ENCODE peak calls at places on chromosome 3, in seven cellular contexts. One of them, this sample, is unnamed.

GRCh38 chr3:126886217-126886616 is 96.7 kb upstream of the PLXNA1 start:
- DNase-seq in Peyer's patch: no peak
- DNase-seq in CD4-positive, alpha-beta T cell: no peak
- DNase-seq in HCT116: no peak
- DNase-seq in effector memory CD4-positive, alpha-beta T cell: no peak
- DNase-seq in tibial nerve: no peak
- DNase-seq in A549: no peak
- DNase-seq in this sample: no peak

GRCh38 chr3:157460253-157460652 is 23.6 kb downstream of the PTX3 start:
- DNase-seq in A549: no peak
- DNase-seq in effector memory CD4-positive, alpha-beta T cell: no peak
- DNase-seq in CD4-positive, alpha-beta T cell: no peak
- DNase-seq in Peyer's patch: no peak
- DNase-seq in HCT116: no peak
- DNase-seq in tibial nerve: no peak
- DNase-seq in this sample: no peak

GRCh38 chr3:181756645-181757044 is 44.9 kb downstream of the SOX2 start:
- DNase-seq in tibial nerve: no peak
- DNase-seq in HCT116: no peak
- DNase-seq in CD4-positive, alpha-beta T cell: no peak
- DNase-seq in effector memory CD4-positive, alpha-beta T cell: no peak
- DNase-seq in A549: no peak
- DNase-seq in Peyer's patch: no peak
- DNase-seq in this sample: no peak

GRCh38 chr3:141933421-141934300 is 57.2 kb downstream of the ATP1B3 start:
- DNase-seq in CD4-positive, alpha-beta T cell: no peak
- DNase-seq in effector memory CD4-positive, alpha-beta T cell: no peak
- DNase-seq in A549: no peak
- DNase-seq in HCT116: no peak
- DNase-seq in Peyer's patch: no peak
- DNase-seq in tibial nerve: no peak
- DNase-seq in this sample: no peak

GRCh38 chr3:116678853-116679252 is 30.7 kb upstream of the TUSC7 start:
- DNase-seq in HCT116: no peak
- DNase-seq in A549: no peak
- DNase-seq in effector memory CD4-positive, alpha-beta T cell: no peak
- DNase-seq in tibial nerve: no peak
- DNase-seq in Peyer's patch: no peak
- DNase-seq in CD4-positive, alpha-beta T cell: no peak
- DNase-seq in this sample: no peak

GRCh38 chr3:73694988-73695757 is 70.4 kb upstream of the PDZRN3 start:
- DNase-seq in tibial nerve: no peak
- DNase-seq in HCT116: no peak
- DNase-seq in CD4-positive, alpha-beta T cell: no peak
- DNase-seq in Peyer's patch: no peak
- DNase-seq in effector memory CD4-positive, alpha-beta T cell: no peak
- DNase-seq in A549: no peak
- DNase-seq in this sample: no peak

GRCh38 chr3:171347017-171347979 is 112.9 kb downstream of the TNIK start:
- DNase-seq in HCT116: no peak
- DNase-seq in tibial nerve: no peak
- DNase-seq in A549: no peak
- DNase-seq in effector memory CD4-positive, alpha-beta T cell: no peak
- DNase-seq in CD4-positive, alpha-beta T cell: no peak
- DNase-seq in Peyer's patch: no peak
- DNase-seq in this sample: no peak

GRCh38 chr3:3699816-3700633 is 99.2 kb upstream of the LRRN1 start:
- DNase-seq in effector memory CD4-positive, alpha-beta T cell: no peak
- DNase-seq in CD4-positive, alpha-beta T cell: no peak
- DNase-seq in A549: no peak
- DNase-seq in tibial nerve: no peak
- DNase-seq in Peyer's patch: no peak
- DNase-seq in HCT116: no peak
- DNase-seq in this sample: no peak

GRCh38 chr3:87766736-87767135 is 292.1 kb downstream of the CGGBP1 start:
- DNase-seq in tibial nerve: no peak
- DNase-seq in effector memory CD4-positive, alpha-beta T cell: no peak
- DNase-seq in HCT116: no peak
- DNase-seq in Peyer's patch: no peak
- DNase-seq in CD4-positive, alpha-beta T cell: no peak
- DNase-seq in A549: no peak
- DNase-seq in this sample: no peak

GRCh38 chr3:162799910-162800309 is 1303.3 kb downstream of the OTOL1 start:
- DNase-seq in CD4-positive, alpha-beta T cell: no peak
- DNase-seq in A549: no peak
- DNase-seq in tibial nerve: no peak
- DNase-seq in HCT116: no peak
- DNase-seq in effector memory CD4-positive, alpha-beta T cell: no peak
- DNase-seq in Peyer's patch: no peak
- DNase-seq in this sample: no peak

GRCh38 chr3:183301937-183302580 is 49.0 kb downstream of the B3GNT5 start:
- DNase-seq in Peyer's patch: no peak
- DNase-seq in tibial nerve: no peak
- DNase-seq in effector memory CD4-positive, alpha-beta T cell: no peak
- DNase-seq in HCT116: no peak
- DNase-seq in CD4-positive, alpha-beta T cell: no peak
- DNase-seq in A549: no peak
- DNase-seq in this sample: no peak

GRCh38 chr3:149969110-149969944 is 1.4 kb downstream of the PFN2 start:
- DNase-seq in tibial nerve: peak; percentile 22
- DNase-seq in A549: peak; percentile 42
- DNase-seq in CD4-positive, alpha-beta T cell: no peak
- DNase-seq in Peyer's patch: no peak
- DNase-seq in HCT116: peak; percentile 57
- DNase-seq in effector memory CD4-positive, alpha-beta T cell: no peak
- DNase-seq in this sample: no peak

GRCh38 chr3:51830986-51831385 is 30.4 kb upstream of the IQCF2 start:
- DNase-seq in tibial nerve: no peak
- DNase-seq in CD4-positive, alpha-beta T cell: no peak
- DNase-seq in effector memory CD4-positive, alpha-beta T cell: no peak
- DNase-seq in A549: no peak
- DNase-seq in Peyer's patch: no peak
- DNase-seq in HCT116: no peak
- DNase-seq in this sample: no peak

GRCh38 chr3:177608443-177608842 is 411.2 kb upstream of the TBL1XR1 start:
- DNase-seq in effector memory CD4-positive, alpha-beta T cell: no peak
- DNase-seq in Peyer's patch: no peak
- DNase-seq in tibial nerve: no peak
- DNase-seq in HCT116: no peak
- DNase-seq in CD4-positive, alpha-beta T cell: no peak
- DNase-seq in A549: no peak
- DNase-seq in this sample: no peak

GRCh38 chr3:16789344-16790100 is 95.2 kb upstream of the PLCL2 start:
- DNase-seq in Peyer's patch: no peak
- DNase-seq in tibial nerve: no peak
- DNase-seq in CD4-positive, alpha-beta T cell: no peak
- DNase-seq in HCT116: no peak
- DNase-seq in effector memory CD4-positive, alpha-beta T cell: no peak
- DNase-seq in A549: no peak
- DNase-seq in this sample: no peak

GRCh38 chr3:158711886-158712285 is 20.4 kb downstream of the RARRES1 start:
- DNase-seq in CD4-positive, alpha-beta T cell: no peak
- DNase-seq in A549: peak; percentile 55
- DNase-seq in effector memory CD4-positive, alpha-beta T cell: no peak
- DNase-seq in HCT116: no peak
- DNase-seq in tibial nerve: no peak
- DNase-seq in Peyer's patch: no peak
- DNase-seq in this sample: no peak

GRCh38 chr3:47347217-47347801 is 33.5 kb upstream of the PTPN23 start:
- DNase-seq in CD4-positive, alpha-beta T cell: no peak
- DNase-seq in effector memory CD4-positive, alpha-beta T cell: no peak
- DNase-seq in tibial nerve: no peak
- DNase-seq in HCT116: no peak
- DNase-seq in Peyer's patch: no peak
- DNase-seq in A549: no peak
- DNase-seq in this sample: no peak

GRCh38 chr3:194633349-194634004 is at the start of gene TMEM44:
- DNase-seq in CD4-positive, alpha-beta T cell: peak; percentile 53
- DNase-seq in effector memory CD4-positive, alpha-beta T cell: peak; percentile 24
- DNase-seq in HCT116: peak; percentile 72
- DNase-seq in tibial nerve: no peak
- DNase-seq in A549: peak; percentile 74
- DNase-seq in Peyer's patch: peak; percentile 86
- DNase-seq in this sample: peak; percentile 42

GRCh38 chr3:48474619-48475018 is 28.1 kb downstream of the ATRIP start:
- DNase-seq in HCT116: no peak
- DNase-seq in A549: no peak
- DNase-seq in effector memory CD4-positive, alpha-beta T cell: no peak
- DNase-seq in tibial nerve: no peak
- DNase-seq in Peyer's patch: no peak
- DNase-seq in CD4-positive, alpha-beta T cell: no peak
- DNase-seq in this sample: no peak

GRCh38 chr3:128366136-128366535 is 100.6 kb downstream of the DNAJB8 start:
- DNase-seq in Peyer's patch: no peak
- DNase-seq in CD4-positive, alpha-beta T cell: no peak
- DNase-seq in tibial nerve: no peak
- DNase-seq in effector memory CD4-positive, alpha-beta T cell: no peak
- DNase-seq in A549: no peak
- DNase-seq in HCT116: no peak
- DNase-seq in this sample: no peak

GRCh38 chr3:119148493-119149180 is 2.7 kb downstream of the TEX55 start:
- DNase-seq in tibial nerve: no peak
- DNase-seq in CD4-positive, alpha-beta T cell: no peak
- DNase-seq in HCT116: no peak
- DNase-seq in effector memory CD4-positive, alpha-beta T cell: no peak
- DNase-seq in A549: no peak
- DNase-seq in Peyer's patch: no peak
- DNase-seq in this sample: no peak

GRCh38 chr3:99962703-99963102 is 145.0 kb downstream of the CMSS1 start:
- DNase-seq in HCT116: no peak
- DNase-seq in Peyer's patch: no peak
- DNase-seq in effector memory CD4-positive, alpha-beta T cell: no peak
- DNase-seq in CD4-positive, alpha-beta T cell: no peak
- DNase-seq in A549: no peak
- DNase-seq in tibial nerve: no peak
- DNase-seq in this sample: no peak

GRCh38 chr3:106457278-106458210 is 588.7 kb upstream of the CBLB start:
- DNase-seq in CD4-positive, alpha-beta T cell: no peak
- DNase-seq in effector memory CD4-positive, alpha-beta T cell: no peak
- DNase-seq in A549: peak; percentile 29
- DNase-seq in HCT116: no peak
- DNase-seq in Peyer's patch: no peak
- DNase-seq in tibial nerve: peak; percentile 36
- DNase-seq in this sample: no peak

GRCh38 chr3:21294768-21295167 is 456.2 kb downstream of the ZNF385D start:
- DNase-seq in HCT116: no peak
- DNase-seq in A549: no peak
- DNase-seq in tibial nerve: no peak
- DNase-seq in effector memory CD4-positive, alpha-beta T cell: no peak
- DNase-seq in Peyer's patch: no peak
- DNase-seq in CD4-positive, alpha-beta T cell: no peak
- DNase-seq in this sample: no peak
- H3K9me3 ChIP-seq in HCT116: peaks cover 8% of the 10 kb centered on the region
- H3K9me3 ChIP-seq in A549: no peaks in the 10 kb centered on the region
- H3K9me3 ChIP-seq in tibial nerve: no peaks in the 10 kb centered on the region
- H3K9me3 ChIP-seq in effector memory CD4-positive, alpha-beta T cell: no peaks in the 10 kb centered on the region
- H3K9me3 ChIP-seq in Peyer's patch: peaks cover 3% of the 10 kb centered on the region
- H3K9me3 ChIP-seq in CD4-positive, alpha-beta T cell: no peaks in the 10 kb centered on the region
- H3K9me3 ChIP-seq in this sample: no peaks in the 10 kb centered on the region

GRCh38 chr3:40187945-40188344 is 121.6 kb upstream of the EIF1B start:
- DNase-seq in A549: no peak
- DNase-seq in Peyer's patch: no peak
- DNase-seq in effector memory CD4-positive, alpha-beta T cell: no peak
- DNase-seq in HCT116: no peak
- DNase-seq in CD4-positive, alpha-beta T cell: no peak
- DNase-seq in tibial nerve: no peak
- DNase-seq in this sample: no peak

GRCh38 chr3:40190056-40190455 is 119.5 kb upstream of the EIF1B start:
- DNase-seq in Peyer's patch: no peak
- DNase-seq in A549: no peak
- DNase-seq in tibial nerve: no peak
- DNase-seq in effector memory CD4-positive, alpha-beta T cell: no peak
- DNase-seq in HCT116: no peak
- DNase-seq in CD4-positive, alpha-beta T cell: no peak
- DNase-seq in this sample: no peak

GRCh38 chr3:40185029-40185695 is 124.3 kb upstream of the EIF1B start:
- DNase-seq in tibial nerve: no peak
- DNase-seq in HCT116: no peak
- DNase-seq in CD4-positive, alpha-beta T cell: no peak
- DNase-seq in effector memory CD4-positive, alpha-beta T cell: no peak
- DNase-seq in Peyer's patch: no peak
- DNase-seq in A549: no peak
- DNase-seq in this sample: no peak

GRCh38 chr3:40189118-40189517 is 120.4 kb upstream of the EIF1B start:
- DNase-seq in Peyer's patch: no peak
- DNase-seq in HCT116: no peak
- DNase-seq in tibial nerve: no peak
- DNase-seq in CD4-positive, alpha-beta T cell: no peak
- DNase-seq in A549: no peak
- DNase-seq in effector memory CD4-positive, alpha-beta T cell: no peak
- DNase-seq in this sample: no peak

GRCh38 chr3:40186508-40186907 is 123.0 kb upstream of the EIF1B start:
- DNase-seq in A549: no peak
- DNase-seq in effector memory CD4-positive, alpha-beta T cell: no peak
- DNase-seq in HCT116: no peak
- DNase-seq in CD4-positive, alpha-beta T cell: no peak
- DNase-seq in Peyer's patch: no peak
- DNase-seq in tibial nerve: no peak
- DNase-seq in this sample: no peak
- H3K9me3 ChIP-seq in A549: no peaks in the 10 kb centered on the region
- H3K9me3 ChIP-seq in effector memory CD4-positive, alpha-beta T cell: no peaks in the 10 kb centered on the region
- H3K9me3 ChIP-seq in HCT116: no peaks in the 10 kb centered on the region
- H3K9me3 ChIP-seq in CD4-positive, alpha-beta T cell: no peaks in the 10 kb centered on the region
- H3K9me3 ChIP-seq in Peyer's patch: no peaks in the 10 kb centered on the region
- H3K9me3 ChIP-seq in tibial nerve: no peaks in the 10 kb centered on the region
- H3K9me3 ChIP-seq in this sample: no peaks in the 10 kb centered on the region

GRCh38 chr3:26827169-26827568 is 204.6 kb downstream of the LRRC3B start:
- DNase-seq in A549: no peak
- DNase-seq in effector memory CD4-positive, alpha-beta T cell: no peak
- DNase-seq in Peyer's patch: no peak
- DNase-seq in tibial nerve: no peak
- DNase-seq in CD4-positive, alpha-beta T cell: no peak
- DNase-seq in HCT116: no peak
- DNase-seq in this sample: no peak

GRCh38 chr3:26825454-26825853 is 202.9 kb downstream of the LRRC3B start:
- DNase-seq in A549: no peak
- DNase-seq in tibial nerve: no peak
- DNase-seq in effector memory CD4-positive, alpha-beta T cell: no peak
- DNase-seq in Peyer's patch: no peak
- DNase-seq in CD4-positive, alpha-beta T cell: no peak
- DNase-seq in HCT116: no peak
- DNase-seq in this sample: no peak
- H3K9me3 ChIP-seq in A549: no peaks in the 10 kb centered on the region
- H3K9me3 ChIP-seq in tibial nerve: no peaks in the 10 kb centered on the region
- H3K9me3 ChIP-seq in effector memory CD4-positive, alpha-beta T cell: no peaks in the 10 kb centered on the region
- H3K9me3 ChIP-seq in Peyer's patch: peaks cover 17% of the 10 kb centered on the region
- H3K9me3 ChIP-seq in CD4-positive, alpha-beta T cell: peaks cover 15% of the 10 kb centered on the region
- H3K9me3 ChIP-seq in HCT116: no peaks in the 10 kb centered on the region
- H3K9me3 ChIP-seq in this sample: no peaks in the 10 kb centered on the region

GRCh38 chr3:861721-862120 is 231.1 kb upstream of the CNTN6 start:
- DNase-seq in A549: no peak
- DNase-seq in effector memory CD4-positive, alpha-beta T cell: no peak
- DNase-seq in CD4-positive, alpha-beta T cell: no peak
- DNase-seq in HCT116: no peak
- DNase-seq in tibial nerve: no peak
- DNase-seq in Peyer's patch: no peak
- DNase-seq in this sample: no peak

GRCh38 chr3:853489-853888 is 239.3 kb upstream of the CNTN6 start:
- DNase-seq in HCT116: no peak
- DNase-seq in effector memory CD4-positive, alpha-beta T cell: no peak
- DNase-seq in CD4-positive, alpha-beta T cell: no peak
- DNase-seq in A549: no peak
- DNase-seq in Peyer's patch: no peak
- DNase-seq in tibial nerve: no peak
- DNase-seq in this sample: no peak

GRCh38 chr3:859135-859534 is 233.7 kb upstream of the CNTN6 start:
- DNase-seq in HCT116: no peak
- DNase-seq in Peyer's patch: peak; percentile 19
- DNase-seq in A549: no peak
- DNase-seq in effector memory CD4-positive, alpha-beta T cell: no peak
- DNase-seq in tibial nerve: no peak
- DNase-seq in CD4-positive, alpha-beta T cell: no peak
- DNase-seq in this sample: no peak
- H3K9me3 ChIP-seq in HCT116: peaks cover 12% of the 10 kb centered on the region
- H3K9me3 ChIP-seq in Peyer's patch: no peaks in the 10 kb centered on the region
- H3K9me3 ChIP-seq in A549: no peaks in the 10 kb centered on the region
- H3K9me3 ChIP-seq in effector memory CD4-positive, alpha-beta T cell: no peaks in the 10 kb centered on the region
- H3K9me3 ChIP-seq in tibial nerve: no peaks in the 10 kb centered on the region
- H3K9me3 ChIP-seq in CD4-positive, alpha-beta T cell: no peaks in the 10 kb centered on the region
- H3K9me3 ChIP-seq in this sample: no peaks in the 10 kb centered on the region